ENCODE peak calls at places on chromosomes 12 and 14, in six cellular contexts. H is stomach, N is SK-N-SH, Y is H1, M is upper lobe of left lung, Z is GM12878. X is an unnamed sample.

GRCh38 chr12:107891967-107892366 is 117.5 kb downstream of the ASCL4 start:
- DNase-seq in Z (no peak), N (no peak), Y (no peak), M (no peak), H (no peak), X (no peak)

GRCh38 chr14:99188721-99189120 is 83.3 kb downstream of the BCL11B start:
- DNase-seq in M (no peak), Z (no peak), H (no peak), N (peak; percentile 49), Y (no peak), X (no peak)

GRCh38 chr12:69929531-69929930 is 104.5 kb downstream of the MYRFL start:
- DNase-seq in N (no peak), Y (no peak), H (no peak), Z (no peak), M (no peak), X (no peak)

GRCh38 chr14:56100556-56100955 is 17.7 kb upstream of the PELI2 start:
- DNase-seq in Z (no peak), M (no peak), N (no peak), H (no peak), Y (no peak), X (no peak)

GRCh38 chr14:92785601-92786426 is 8.3 kb upstream of the GOLGA5 start:
- DNase-seq in Z (no peak), Y (no peak), N (no peak), H (peak; percentile 55), M (no peak), X (peak; percentile 75)

GRCh38 chr14:103163199-103163598 is 39.9 kb downstream of the TNFAIP2 start:
- DNase-seq in M (no peak), H (no peak), Y (no peak), N (no peak), Z (no peak), X (no peak)

GRCh38 chr12:98274430-98275130 is 240.8 kb upstream of the TMPO start:
- DNase-seq in N (no peak), Z (peak; percentile 71), H (no peak), M (no peak), Y (no peak), X (no peak)

GRCh38 chr14:105061428-105062047 is 3.7 kb downstream of the GPR132 start:
- DNase-seq in M (peak; percentile 88), H (peak; percentile 44), Y (no peak), Z (no peak), N (no peak), X (no peak)

GRCh38 chr12:109861689-109862314 is 18.5 kb downstream of the GLTP start:
- DNase-seq in N (no peak), M (no peak), Y (no peak), H (no peak), Z (no peak), X (no peak)
- TF ChIP-seq EP300 in N (no peak), M (no peak), Y (no peak), H (no peak), Z (no peak), X (no peak)

DNA sequence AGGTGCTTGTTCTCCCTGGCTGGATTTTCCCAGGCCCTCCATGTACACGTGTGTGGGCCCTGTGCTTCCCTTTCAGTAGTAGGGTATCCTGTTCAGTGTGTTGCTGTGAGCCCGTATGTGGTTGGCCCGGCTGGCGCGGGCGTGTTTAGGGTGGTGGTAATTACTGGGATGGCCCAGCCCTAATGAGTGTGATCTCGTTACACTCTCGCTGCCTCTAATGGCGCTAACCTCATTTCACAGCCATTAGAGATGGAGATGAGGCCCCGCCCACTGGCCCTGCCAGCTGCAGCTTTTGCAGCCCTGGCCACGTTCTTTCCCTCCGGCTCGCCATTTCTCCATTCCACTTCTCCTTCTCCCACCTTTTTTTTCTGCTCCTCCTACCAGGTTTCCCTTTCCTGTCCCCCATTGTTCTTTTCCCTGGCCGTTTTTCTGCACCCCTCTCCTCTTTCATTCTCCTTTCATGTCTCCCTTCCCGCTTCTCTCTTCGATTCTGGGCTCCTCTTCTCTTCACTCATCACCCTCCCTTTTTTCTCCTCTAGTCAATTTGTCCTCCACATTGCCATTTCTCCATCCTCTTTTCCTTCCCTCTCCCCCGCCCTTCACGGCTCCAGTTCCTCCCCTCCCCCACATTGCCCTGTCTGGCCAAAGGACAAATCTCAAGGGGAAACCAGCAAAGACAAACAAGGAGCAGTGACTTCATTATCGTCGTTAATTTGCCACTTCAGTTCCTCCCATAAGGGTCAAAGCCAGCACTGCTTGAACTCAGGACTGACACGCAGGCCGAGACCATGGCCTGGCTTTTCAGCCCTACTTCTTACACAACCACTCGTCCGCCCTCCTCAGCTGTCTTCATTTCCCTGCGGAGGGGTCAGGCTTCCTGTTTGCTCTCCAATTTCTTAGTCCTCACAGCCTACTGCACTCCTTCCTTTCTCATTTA is 6.8 kb downstream of the ZFHX2 start:
- DNase-seq in Y (no peak), H (no peak), M (no peak), Z (no peak), N (no peak), X (no peak)
- H3K36me3 ChIP-seq in Y (no peaks in the 10 kb centered on the region), H (no peaks in the 10 kb centered on the region), M (no peaks in the 10 kb centered on the region), Z (no peaks in the 10 kb centered on the region), N (no peaks in the 10 kb centered on the region), X (no peaks in the 10 kb centered on the region)

DNA sequence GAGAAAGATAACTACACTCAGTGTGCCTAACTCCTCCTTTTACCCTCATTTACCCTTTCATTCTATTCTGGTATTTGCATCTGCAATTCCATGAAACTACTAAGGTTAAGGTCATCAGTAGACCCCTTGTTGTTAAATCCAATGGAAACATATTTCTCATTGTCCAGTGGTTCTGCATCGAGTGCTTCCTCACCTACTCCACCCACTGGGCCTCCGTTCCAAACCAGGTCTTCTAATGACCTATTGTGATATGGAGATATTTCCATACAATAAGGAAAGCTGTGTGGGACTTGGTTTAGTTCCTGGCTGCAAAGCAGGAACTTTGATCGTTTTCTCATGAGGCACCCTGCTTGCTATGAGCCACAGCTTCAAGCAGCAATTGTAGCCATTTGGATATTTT is 99.5 kb upstream of the FSCB start:
- DNase-seq in Z (no peak), M (no peak), Y (no peak), N (no peak), H (no peak), X (no peak)
- TF ChIP-seq EP300 in Z (no peak), M (no peak), Y (no peak), N (no peak), H (no peak), X (no peak)

DNA sequence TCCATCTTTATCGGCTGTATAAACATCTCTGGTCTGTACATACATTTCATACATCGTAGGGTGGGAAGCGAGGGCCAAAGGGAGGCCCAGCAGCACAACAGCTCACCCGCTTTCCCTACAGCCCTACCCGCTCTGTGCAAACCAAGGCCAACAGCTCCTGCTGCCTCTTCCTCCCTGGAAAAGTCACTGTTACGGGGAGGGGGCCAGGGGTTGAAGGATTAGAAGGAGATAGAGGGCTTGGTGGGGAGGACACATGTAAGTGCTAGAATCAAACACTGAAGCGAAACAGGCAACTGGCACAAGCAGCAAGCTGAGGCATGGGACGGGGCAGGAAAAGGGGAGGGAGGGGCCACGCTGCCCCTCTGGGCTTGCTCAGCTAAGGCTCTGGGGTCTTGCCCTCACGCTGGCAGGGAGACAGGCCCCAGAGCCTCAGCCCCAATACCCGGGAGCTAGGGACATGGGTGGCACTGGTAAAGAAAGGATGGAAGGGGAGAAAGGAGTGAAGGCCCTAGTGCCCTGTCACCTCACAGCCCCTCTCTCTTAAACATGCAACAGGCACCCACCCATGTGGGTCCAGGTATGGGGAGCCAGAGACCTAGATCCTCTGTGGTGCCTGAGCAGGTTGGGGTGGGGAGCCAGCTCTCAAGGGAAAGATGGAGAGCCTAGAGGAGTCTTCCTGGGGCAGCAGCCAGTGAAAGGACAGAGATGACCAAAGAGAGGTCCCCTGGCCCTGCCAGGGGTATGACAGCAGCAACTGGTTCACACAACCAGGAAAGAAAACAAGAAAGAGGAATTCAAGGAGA is 14.4 kb downstream of the SPRYD3 start:
- DNase-seq in Z (no peak), M (no peak), N (no peak), H (no peak), Y (no peak), X (no peak)
- H3K36me3 ChIP-seq in Z (peaks cover 7% of the 10 kb centered on the region), M (peaks cover 82% of the 10 kb centered on the region), N (peaks cover 11% of the 10 kb centered on the region), H (peaks cover 100% of the 10 kb centered on the region), Y (no peaks in the 10 kb centered on the region), X (no peaks in the 10 kb centered on the region)